ENCODE peak calls at places on chromosomes 4 and X, in four cellular contexts. A is A549, S is endothelial cell of umbilical vein, Q is HepG2. W is an unnamed sample.

GRCh38 chr4:118762753-118763477 is 73.0 kb downstream of the SEC24D start:
- DNase-seq in S (no peak), Q (no peak), A (no peak), W (no peak)

GRCh38 chr4:78747328-78747946 is 28.7 kb upstream of the BMP2K start:
- DNase-seq in S (peak; percentile 65), Q (no peak), A (no peak), W (no peak)

GRCh38 chrX:48083706-48084105 is 12.3 kb upstream of the ZNF630 start:
- DNase-seq in S (no peak), A (no peak), Q (no peak), W (no peak)

GRCh38 chr4:113760852-113761681 is 471 bp downstream of the CAMK2D start:
- DNase-seq in Q (peak; percentile 74), S (peak; percentile 71), A (peak; percentile 26), W (peak; percentile 81)

GRCh38 chr4:56276547-56276946 is 110.7 kb downstream of the AASDH start:
- DNase-seq in S (no peak), A (no peak), Q (no peak), W (no peak)

GRCh38 chrX:42714981-42715688 is 62.8 kb downstream of the PPP1R2C start:
- DNase-seq in Q (peak; percentile 14), A (peak; percentile 20), S (peak; percentile 49), W (no peak)

GRCh38 chr4:183636488-183636887 is 22.5 kb downstream of the RWDD4 start:
- DNase-seq in S (peak; percentile 44), A (peak; percentile 36), Q (no peak), W (no peak)

GRCh38 chrX:18938710-18939109 is 45.2 kb downstream of the PHKA2 start:
- DNase-seq in Q (no peak), A (no peak), S (peak; percentile 51), W (no peak)

GRCh38 chr4:39802005-39802404 is 104.1 kb downstream of the UBE2K start:
- DNase-seq in S (no peak), A (no peak), Q (peak; percentile 30), W (no peak)

GRCh38 chr4:120331486-120332281 is 265.0 kb upstream of the MAD2L1 start:
- DNase-seq in S (no peak), A (no peak), Q (no peak), W (no peak)

GRCh38 chrX:10166731-10167149 is 10.0 kb downstream of the CLCN4 start:
- DNase-seq in Q (peak; percentile 39), S (no peak), A (no peak), W (peak; percentile 32)

GRCh38 chr4:72314869-72315268 is 254.2 kb downstream of the ADAMTS3 start:
- DNase-seq in A (no peak), S (peak; percentile 63), Q (no peak), W (no peak)

GRCh38 chrX:386768-387575 is at the start of gene PPP2R3B:
- DNase-seq in S (peak; percentile 99), A (peak; percentile 99), Q (peak; percentile 93), W (peak; percentile 93)

GRCh38 chr4:155552180-155552579 is 114.5 kb upstream of the GUCY1A1 start:
- DNase-seq in S (no peak), A (no peak), Q (no peak), W (no peak)

GRCh38 chr4:337932-338758 is 531 bp downstream of the ZNF141 start:
- DNase-seq in S (no peak), A (peak; percentile 3), Q (no peak), W (peak; percentile 75)

GRCh38 chr4:54741161-54741560 is 83.4 kb downstream of the KIT start:
- DNase-seq in S (no peak), A (no peak), Q (no peak), W (no peak)

GRCh38 chr4:101074326-101074725 is 273.0 kb downstream of the PPP3CA start:
- DNase-seq in S (no peak), Q (no peak), A (no peak), W (no peak)

GRCh38 chr4:64489628-64490027 is 80.4 kb upstream of the TECRL start:
- DNase-seq in S (no peak), Q (no peak), A (no peak), W (no peak)

GRCh38 chr4:88660446-88661294 is 37.0 kb downstream of the NAP1L5 start:
- DNase-seq in A (no peak), S (no peak), Q (peak; percentile 27), W (no peak)

GRCh38 chr4:186689476-186689875 is 34.2 kb downstream of the FAT1 start:
- DNase-seq in Q (no peak), S (no peak), A (no peak), W (no peak)

GRCh38 chrX:41605144-41605543 is 83.6 kb upstream of the GPR34 start:
- DNase-seq in A (no peak), Q (no peak), S (no peak), W (no peak)

GRCh38 chr4:115360441-115360840 is 247.0 kb upstream of the NDST4 start:
- DNase-seq in A (no peak), Q (no peak), S (no peak), W (no peak)

GRCh38 chr4:1910643-1911042 is 39.5 kb downstream of the NSD2 start:
- DNase-seq in S (peak; percentile 65), Q (peak; percentile 55), A (peak; percentile 41), W (peak; percentile 70)

GRCh38 chr4:16627999-16628398 is 270.4 kb downstream of the LDB2 start:
- DNase-seq in Q (no peak), A (no peak), S (peak; percentile 51), W (no peak)

GRCh38 chr4:53591372-53591892 is at the start of gene LNX1:
- DNase-seq in A (no peak), Q (no peak), S (no peak), W (peak; percentile 55)

GRCh38 chr4:6262847-6263487 is 6.7 kb upstream of the WFS1 start:
- DNase-seq in Q (no peak), A (no peak), S (no peak), W (no peak)

GRCh38 chrX:46913710-46914109 is 1.5 kb downstream of the JADE3 start:
- DNase-seq in Q (peak; percentile 39), S (peak; percentile 33), A (no peak), W (peak; percentile 53)

GRCh38 chr4:101163936-101164335 is 183.4 kb downstream of the PPP3CA start:
- DNase-seq in S (no peak), Q (no peak), A (no peak), W (peak; percentile 27)

GRCh38 chr4:7013171-7013570 is 30.0 kb upstream of the TADA2B start:
- DNase-seq in A (no peak), S (no peak), Q (no peak), W (no peak)

GRCh38 chr4:122285285-122285684 is 93.5 kb upstream of the ADAD1 start:
- DNase-seq in A (no peak), Q (no peak), S (no peak), W (peak; percentile 2)

GRCh38 chr4:20248155-20248558 is 3.5 kb upstream of the SLIT2 start:
- DNase-seq in A (no peak), S (peak; percentile 76), Q (peak; percentile 1), W (peak; percentile 63)

GRCh38 chrX:68941385-68941952 is 112.6 kb downstream of the EFNB1 start:
- DNase-seq in S (no peak), A (no peak), Q (no peak), W (no peak)

GRCh38 chr4:156633846-156634245 is 337.8 kb downstream of the PDGFC start:
- DNase-seq in Q (no peak), S (no peak), A (no peak), W (no peak)

GRCh38 chrX:85004255-85004654 is 578 bp downstream of the APOOL start:
- DNase-seq in Q (no peak), A (no peak), S (no peak), W (peak; percentile 7)

DNA sequence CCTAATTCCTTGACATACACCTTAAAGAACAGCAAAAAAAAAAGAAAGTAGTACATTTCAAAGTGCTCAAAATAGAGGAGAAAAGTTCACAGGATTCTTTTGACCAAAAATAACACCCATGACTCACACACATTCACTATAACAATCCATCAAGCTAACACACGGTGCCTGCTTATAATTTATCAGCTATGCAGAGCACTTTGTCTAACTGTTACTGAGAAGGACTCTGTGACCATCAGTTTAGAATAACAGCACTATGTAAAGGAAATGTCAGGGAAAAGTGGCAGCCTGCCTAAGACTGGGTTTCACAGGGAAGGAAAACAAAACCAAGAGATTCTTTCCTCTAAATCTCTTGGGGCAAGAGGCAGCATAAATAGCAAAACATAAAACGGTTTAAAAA is 54.8 kb downstream of the CCDC149 start:
- DNase-seq in S (peak; percentile 78), A (no peak), Q (no peak), W (no peak)
- H3K4me3 ChIP-seq in S (no peak overlapping the region), A (no peak overlapping the region), Q (no peak overlapping the region), W (no peak overlapping the region)

GRCh38 chrX:75547783-75548182 is 24.9 kb upstream of the ZDHHC15 start:
- DNase-seq in Q (no peak), S (no peak), A (no peak), W (no peak)
- TF ChIP-seq MYC in Q (no peak), S (no peak), A (no peak), W (no peak)

DNA sequence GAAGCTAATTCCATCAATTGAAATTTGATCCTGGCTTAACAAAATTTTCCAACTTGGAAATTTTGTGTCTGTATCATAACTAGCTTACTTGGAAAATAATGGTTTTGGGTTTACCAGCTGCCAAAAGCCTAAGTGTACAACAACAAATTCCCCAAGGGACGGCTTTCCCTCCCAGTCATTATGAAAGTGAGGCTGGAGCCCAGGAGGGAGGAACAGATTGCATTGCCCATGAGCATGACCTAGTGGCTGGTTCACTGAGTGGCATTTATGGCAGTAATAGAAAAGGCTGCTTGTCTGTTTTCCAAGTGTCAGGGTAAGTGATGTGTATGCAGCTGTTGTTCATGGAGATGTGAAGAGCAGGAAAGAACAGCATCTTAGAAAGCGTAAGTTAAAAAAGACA is 70.8 kb upstream of the HHIP start:
- DNase-seq in S (peak; percentile 57), A (no peak), Q (no peak), W (peak; percentile 8)
- TF ChIP-seq CTCF in S (peak; percentile 46), A (no peak), Q (no peak), W (no peak)

DNA sequence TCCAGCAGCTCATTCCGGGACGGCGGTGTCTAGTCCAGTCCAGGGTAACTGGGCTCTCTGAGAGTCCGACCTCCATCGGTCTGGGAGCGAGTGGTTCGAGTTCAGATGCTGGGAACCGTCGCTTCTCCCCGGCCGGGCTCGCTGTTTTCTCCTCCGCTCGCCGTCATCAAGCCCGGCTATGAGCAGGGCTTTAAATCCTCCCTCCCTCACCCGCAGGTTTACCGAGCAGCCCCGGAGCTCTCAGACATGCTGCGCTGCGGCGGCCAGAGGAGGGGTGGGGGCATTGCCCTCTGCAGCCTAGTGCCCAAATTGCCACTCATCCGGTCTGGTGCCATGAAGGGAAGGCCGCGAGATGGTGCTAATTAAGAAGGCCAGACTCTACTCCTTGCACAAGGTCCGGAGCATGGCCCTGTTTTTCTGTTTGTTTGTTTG is 23.2 kb downstream of the HAND2 start:
- DNase-seq in S (no peak), Q (no peak), A (no peak), W (no peak)
- H3K4me3 ChIP-seq in S (no peak overlapping the region), Q (no peak overlapping the region), A (no peak overlapping the region), W (no peak overlapping the region)